ENCODE peak calls at places on chromosomes 6 and 20, in eight cellular contexts. O is substantia nigra; C is GM12891; L is stimulated activated naive CD4-positive, alpha-beta T cell; U is T47D; T is ovary; R is activated naive CD8-positive, alpha-beta T cell treated with anti-CD3 and anti-CD28 coated beads, Interleukin-2, amount 50 U/mL, for 16 hours; X is EL. H is an unnamed sample.

GRCh38 chr6:33445020-33445676 is 9.2 kb upstream of the ZBTB9 start:
- DNase-seq in U (no peak), L (no peak), R (no peak), T (no peak), C (no peak), X (no peak), O (no peak), H (no peak)

GRCh38 chr6:12459945-12460800 is 170.0 kb downstream of the EDN1 start:
- DNase-seq in R (no peak), C (no peak), L (no peak), U (no peak), X (no peak), T (no peak), O (no peak), H (no peak)

GRCh38 chr6:107794771-107795170 is 29.3 kb downstream of the SCML4 start:
- DNase-seq in L (no peak), C (no peak), U (no peak), O (no peak), X (no peak), T (no peak), R (no peak), H (no peak)

GRCh38 chr6:35061651-35062410 is 79.3 kb downstream of the TCP11 start:
- DNase-seq in X (no peak), L (no peak), C (no peak), R (no peak), T (no peak), U (no peak), O (no peak), H (no peak)

GRCh38 chr6:30591008-30591407 is 19.8 kb downstream of the ABCF1 start:
- DNase-seq in U (peak), O (no peak), X (no peak), R (no peak), T (no peak), L (no peak), C (no peak), H (no peak)

GRCh38 chr20:17640146-17640874 is 41.7 kb downstream of the RRBP1 start:
- DNase-seq in U (no peak), X (no peak), O (no peak), R (no peak), L (no peak), T (no peak), C (no peak), H (no peak)

GRCh38 chr6:55941713-55942112 is 66.3 kb upstream of the BMP5 start:
- DNase-seq in T (no peak), U (no peak), C (no peak), X (peak), R (no peak), L (no peak), O (no peak), H (no peak)

GRCh38 chr6:7418238-7418905 is 28.8 kb downstream of the RIOK1 start:
- DNase-seq in T (no peak), R (no peak), X (peak), L (no peak), O (no peak), C (no peak), U (peak), H (no peak)

GRCh38 chr6:118216751-118217150 is 309.7 kb downstream of the SLC35F1 start:
- DNase-seq in U (no peak), O (no peak), X (peak), C (no peak), R (no peak), L (no peak), T (no peak), H (no peak)

GRCh38 chr6:163338671-163339405 is 75.7 kb upstream of the QKI start:
- DNase-seq in T (no peak), R (no peak), L (no peak), U (no peak), X (peak), O (peak), C (no peak), H (no peak)

GRCh38 chr6:140445474-140446004 is 1071.1 kb upstream of the CITED2 start:
- DNase-seq in R (no peak), O (no peak), C (no peak), L (no peak), X (peak), U (no peak), T (no peak), H (no peak)

GRCh38 chr6:29676981-29677601 is 3.9 kb downstream of the ZFP57 start:
- DNase-seq in T (no peak), L (no peak), R (no peak), O (no peak), C (no peak), U (no peak), X (peak), H (peak)

GRCh38 chr6:42294759-42295158 is 77.1 kb upstream of the MRPS10 start:
- DNase-seq in L (no peak), X (peak), C (no peak), R (no peak), T (no peak), O (no peak), U (no peak), H (no peak)

GRCh38 chr20:32528905-32529670 is 56.0 kb downstream of the NOL4L start:
- DNase-seq in R (no peak), X (no peak), T (no peak), C (no peak), U (no peak), O (no peak), L (no peak), H (no peak)

GRCh38 chr6:117346142-117346930 is 79.4 kb downstream of the ROS1 start:
- DNase-seq in T (no peak), L (no peak), X (peak), U (peak), O (no peak), C (no peak), R (no peak), H (no peak)

GRCh38 chr20:32192698-32193097 is 14.8 kb downstream of the PLAGL2 start:
- DNase-seq in L (no peak), C (no peak), U (no peak), R (no peak), X (no peak), O (no peak), T (no peak), H (no peak)

GRCh38 chr20:48760403-48760889 is 67.4 kb downstream of the PREX1 start:
- DNase-seq in U (peak), R (peak), O (no peak), L (peak), T (no peak), C (no peak), X (peak), H (no peak)

GRCh38 chr6:56840467-56841371 is 114.2 kb upstream of the BEND6 start:
- DNase-seq in X (peak), L (no peak), R (no peak), O (no peak), U (peak), C (no peak), T (no peak), H (no peak)

GRCh38 chr6:41626917-41627316 is 11.4 kb upstream of the MDFI start:
- DNase-seq in U (no peak), C (no peak), T (no peak), R (no peak), X (no peak), L (no peak), O (no peak), H (no peak)

GRCh38 chr20:46563170-46563847 is 12.9 kb upstream of the OCSTAMP start:
- DNase-seq in O (peak), U (no peak), T (no peak), C (no peak), L (no peak), X (no peak), R (no peak), H (no peak)

GRCh38 chr6:21327326-21328140 is 266.0 kb upstream of the SOX4 start:
- DNase-seq in U (no peak), C (no peak), O (no peak), R (no peak), L (no peak), X (no peak), T (no peak), H (no peak)

GRCh38 chr6:106108129-106108528 is 22.0 kb downstream of the PRDM1 start:
- DNase-seq in C (no peak), R (no peak), O (no peak), T (no peak), X (no peak), L (no peak), U (no peak), H (no peak)

GRCh38 chr20:2616634-2617033 is 35.8 kb upstream of the NOP56 start:
- DNase-seq in X (peak), L (no peak), T (no peak), R (no peak), U (peak), O (no peak), C (no peak), H (no peak)

GRCh38 chr6:101614774-101615173 is 221.3 kb downstream of the GRIK2 start:
- DNase-seq in C (no peak), R (no peak), X (peak), U (no peak), L (no peak), O (no peak), T (no peak), H (no peak)

GRCh38 chr20:37282558-37282957 is 6.9 kb upstream of the MANBAL start:
- DNase-seq in O (no peak), R (no peak), T (peak), L (no peak), C (no peak), U (peak), X (peak), H (no peak)

GRCh38 chr6:1700283-1700967 is 90.7 kb downstream of the FOXC1 start:
- DNase-seq in X (no peak), T (no peak), L (no peak), C (no peak), O (no peak), R (no peak), U (no peak), H (no peak)

GRCh38 chr6:121523628-121524027 is 88.2 kb downstream of the GJA1 start:
- DNase-seq in C (no peak), T (no peak), R (no peak), O (no peak), U (no peak), X (no peak), L (no peak), H (no peak)

GRCh38 chr20:61521680-61522420 is 269.8 kb downstream of the CDH4 start:
- DNase-seq in X (no peak), T (no peak), C (no peak), U (no peak), L (no peak), O (no peak), R (no peak), H (no peak)

GRCh38 chr20:31722388-31723281 is at the start of gene BCL2L1:
- DNase-seq in L (peak), O (peak), U (peak), X (peak), T (peak), R (peak), C (no peak), H (peak)

GRCh38 chr6:226516-227073 is 65.7 kb upstream of the DUSP22 start:
- DNase-seq in U (no peak), X (no peak), R (no peak), T (no peak), C (no peak), O (no peak), L (no peak), H (no peak)

GRCh38 chr6:36226648-36227047 is 30.1 kb downstream of the BRPF3 start:
- DNase-seq in O (no peak), T (no peak), U (no peak), X (no peak), L (no peak), C (no peak), R (no peak), H (no peak)